ENCODE peak calls at places on chromosome 11, in six cellular contexts. B is GM12864, D is BJ, G is AG04449, S is fibroblast of lung, O is Karpas-422. L is an unnamed sample.

GRCh38 chr11:120707663-120708062 is 196.1 kb downstream of the GRIK4 start:
- DNase-seq in B (no peak), D (no peak), G (no peak), S (no peak), O (no peak), L (no peak)

GRCh38 chr11:95337175-95337957 is 106.4 kb upstream of the SESN3 start:
- DNase-seq in B (peak), D (no peak), G (no peak), S (peak), O (no peak), L (peak)

GRCh38 chr11:102981324-102981910 is 25.9 kb upstream of the MMP13 start:
- DNase-seq in B (no peak), D (no peak), G (no peak), S (peak), O (no peak), L (no peak)

GRCh38 chr11:100719809-100720221 is 32.7 kb downstream of the ARHGAP42 start:
- DNase-seq in B (no peak), D (peak), G (peak), S (peak), O (no peak), L (peak)

GRCh38 chr11:73358071-73358470 is 18.1 kb upstream of the RELT start:
- DNase-seq in B (no peak), D (no peak), G (no peak), S (peak), O (no peak), L (no peak)

GRCh38 chr11:87967459-87967858 is 207.8 kb downstream of the RAB38 start:
- DNase-seq in B (no peak), D (no peak), G (no peak), S (no peak), O (no peak), L (no peak)

GRCh38 chr11:122852071-122852831 is 14.0 kb downstream of the CRTAM start:
- DNase-seq in B (no peak), D (no peak), G (no peak), S (peak), O (peak), L (no peak)

GRCh38 chr11:12677131-12677530 is 2.9 kb downstream of the TEAD1 start:
- DNase-seq in B (no peak), D (no peak), G (no peak), S (peak), O (no peak), L (no peak)

GRCh38 chr11:14643697-14644395 is at the start of gene PDE3B:
- DNase-seq in B (no peak), D (no peak), G (no peak), S (peak), O (no peak), L (no peak)

GRCh38 chr11:95764267-95764898 is 25.2 kb downstream of the FAM76B start:
- DNase-seq in B (no peak), D (no peak), G (no peak), S (peak), O (peak), L (peak)

GRCh38 chr11:86247608-86248007 is 3.1 kb downstream of the EED start:
- DNase-seq in B (no peak), D (no peak), G (no peak), S (no peak), O (peak), L (no peak)

GRCh38 chr11:2877474-2877873 is 8.1 kb downstream of the CDKN1C start:
- DNase-seq in B (no peak), D (no peak), G (no peak), S (no peak), O (no peak), L (no peak)

GRCh38 chr11:35792846-35793192 is 130.2 kb downstream of the TRIM44 start:
- DNase-seq in B (no peak), D (no peak), G (no peak), S (no peak), O (no peak), L (no peak)

GRCh38 chr11:84524422-84525051 is 1102.6 kb downstream of the DLG2 start:
- DNase-seq in B (no peak), D (no peak), G (no peak), S (peak), O (peak), L (no peak)

GRCh38 chr11:1237851-1238250 is 15.0 kb downstream of the MUC5B start:
- DNase-seq in B (no peak), D (no peak), G (no peak), S (no peak), O (no peak), L (no peak)

GRCh38 chr11:26331911-26332571 is at the start of gene ANO3:
- DNase-seq in B (no peak), D (peak), G (peak), S (peak), O (no peak), L (peak)

GRCh38 chr11:18394928-18395734 is 768 bp downstream of the LDHA start:
- DNase-seq in B (no peak), D (no peak), G (no peak), S (peak), O (peak), L (no peak)

GRCh38 chr11:5274340-5274739 is 4.6 kb upstream of the HBE1 start:
- DNase-seq in B (no peak), D (no peak), G (no peak), S (peak), O (no peak), L (no peak)

GRCh38 chr11:35227551-35228341 is 88.8 kb downstream of the CD44 start:
- DNase-seq in B (no peak), D (no peak), G (no peak), S (no peak), O (no peak), L (no peak)

GRCh38 chr11:57675176-57675941 is 7.4 kb downstream of the ZDHHC5 start:
- DNase-seq in B (no peak), D (no peak), G (no peak), S (no peak), O (no peak), L (no peak)

GRCh38 chr11:76629853-76630599 is 40.5 kb downstream of the LRRC32 start:
- DNase-seq in B (no peak), D (no peak), G (no peak), S (no peak), O (peak), L (no peak)

GRCh38 chr11:70072471-70073187 is 5.5 kb upstream of the ANO1 start:
- DNase-seq in B (no peak), D (no peak), G (no peak), S (no peak), O (no peak), L (no peak)

GRCh38 chr11:109612481-109612880 is 190.5 kb downstream of the C11orf87 start:
- DNase-seq in B (no peak), D (no peak), G (no peak), S (no peak), O (no peak), L (no peak)

GRCh38 chr11:99117603-99118002 is 96.9 kb downstream of the CNTN5 start:
- DNase-seq in B (no peak), D (no peak), G (no peak), S (no peak), O (no peak), L (no peak)

GRCh38 chr11:59193741-59194140 is 19.0 kb downstream of the MPEG1 start:
- DNase-seq in B (no peak), D (no peak), G (no peak), S (no peak), O (no peak), L (no peak)

GRCh38 chr11:116606060-116606459 is 166.7 kb downstream of the BUD13 start:
- DNase-seq in B (no peak), D (no peak), G (no peak), S (no peak), O (no peak), L (no peak)

GRCh38 chr11:73274722-73275380 is 2.7 kb downstream of the P2RY6 start:
- DNase-seq in B (no peak), D (no peak), G (no peak), S (no peak), O (no peak), L (no peak)

GRCh38 chr11:122202951-122203456 is 87.0 kb upstream of the BLID start:
- DNase-seq in B (no peak), D (no peak), G (no peak), S (peak), O (peak), L (no peak)

GRCh38 chr11:61793084-61793828 is 545 bp downstream of the FEN1 start:
- DNase-seq in B (no peak), D (no peak), G (no peak), S (peak), O (no peak), L (no peak)

GRCh38 chr11:71248656-71249055 is 3.7 kb downstream of the SHANK2 start:
- DNase-seq in B (no peak), D (no peak), G (no peak), S (no peak), O (no peak), L (no peak)
- H3K4me3 ChIP-seq in B (no peak), D (no peak), G (no peak), S (no peak), O (no peak), L (no peak)

GRCh38 chr11:128717581-128717980 is 23.7 kb downstream of the FLI1 start:
- DNase-seq in B (no peak), D (no peak), G (no peak), S (no peak), O (no peak), L (no peak)
- H3K4me3 ChIP-seq in B (no peak), D (no peak), G (no peak), S (no peak), O (no peak), L (no peak)

DNA sequence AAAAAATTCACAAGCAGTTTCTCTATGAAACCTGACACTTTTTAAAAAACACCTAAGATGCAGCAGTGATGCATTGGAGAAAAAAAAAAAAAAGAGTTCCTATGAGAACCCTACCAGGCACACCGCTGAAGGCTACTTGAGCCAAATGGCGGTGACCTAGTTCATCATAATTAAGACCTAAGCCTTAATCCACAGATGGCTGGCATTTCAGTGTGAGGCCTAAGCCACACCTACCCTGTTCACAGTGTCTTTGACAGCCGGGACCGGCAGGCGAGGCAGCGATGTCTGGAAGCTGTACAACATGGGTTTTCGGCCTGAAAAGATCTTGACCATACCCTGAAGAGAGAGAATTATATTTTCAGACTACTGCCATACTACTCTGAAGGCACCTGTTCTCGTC is 38.0 kb downstream of the CPT1A start:
- DNase-seq in B (no peak), D (no peak), G (no peak), S (no peak), O (no peak), L (peak)
- H3K4me3 ChIP-seq in B (no peak), D (no peak), G (no peak), S (no peak), O (no peak), L (no peak)

DNA sequence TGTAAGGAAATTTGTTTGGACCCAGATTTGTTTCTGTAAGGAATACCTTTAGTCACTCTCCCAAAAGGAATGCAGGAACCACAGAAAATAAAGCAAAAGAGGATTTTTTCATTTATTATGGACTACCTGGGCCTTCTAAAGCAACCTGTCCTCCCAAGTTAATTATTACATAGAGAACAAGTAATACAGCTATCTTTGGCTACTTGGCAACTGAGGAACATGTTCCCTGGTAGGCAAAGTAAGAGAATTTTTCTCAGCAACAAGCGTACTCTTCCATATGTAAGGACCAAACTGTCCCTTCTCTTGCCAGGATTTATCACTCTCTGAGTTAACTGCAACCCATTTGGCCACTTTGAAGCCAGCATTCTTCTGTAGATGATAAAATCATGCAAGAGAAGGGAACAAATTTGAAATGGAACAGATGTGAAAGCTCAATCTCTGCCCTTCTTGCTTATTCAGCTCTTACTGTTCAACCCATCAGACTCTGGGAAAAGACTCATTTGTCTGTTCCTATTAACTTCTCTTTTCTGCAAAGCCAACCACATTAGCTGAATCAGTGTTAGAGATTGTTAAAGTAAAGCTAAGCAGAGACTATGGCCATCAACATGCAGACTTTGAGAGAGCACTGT is 190.2 kb downstream of the SWAP70 start:
- DNase-seq in B (no peak), D (no peak), G (no peak), S (no peak), O (no peak), L (no peak)
- H3K4me3 ChIP-seq in B (no peak), D (no peak), G (no peak), S (no peak), O (no peak), L (no peak)

DNA sequence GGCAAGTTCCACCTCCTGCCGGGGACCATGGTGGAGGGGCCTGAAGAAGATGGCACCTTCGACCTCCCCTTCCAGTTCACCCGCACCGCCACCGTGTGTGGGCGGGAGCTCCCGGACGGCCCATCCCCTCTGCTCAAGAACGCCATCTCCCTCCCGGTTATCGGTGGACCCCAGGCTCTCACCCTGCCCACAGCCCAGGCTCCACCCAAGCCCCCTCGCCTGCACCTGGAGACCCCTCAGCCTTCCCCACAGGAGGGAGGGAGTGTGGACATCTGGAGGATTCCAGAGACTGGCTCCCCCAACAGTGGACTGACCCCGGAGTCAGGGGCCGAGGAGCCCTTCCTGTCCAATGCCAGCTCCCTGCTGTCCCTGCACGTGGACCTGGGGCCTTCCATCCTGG is 6.4 kb downstream of the CDC42EP2 start:
- DNase-seq in B (no peak), D (no peak), G (no peak), S (no peak), O (no peak), L (no peak)
- H3K4me3 ChIP-seq in B (no peak), D (no peak), G (no peak), S (no peak), O (no peak), L (no peak)

DNA sequence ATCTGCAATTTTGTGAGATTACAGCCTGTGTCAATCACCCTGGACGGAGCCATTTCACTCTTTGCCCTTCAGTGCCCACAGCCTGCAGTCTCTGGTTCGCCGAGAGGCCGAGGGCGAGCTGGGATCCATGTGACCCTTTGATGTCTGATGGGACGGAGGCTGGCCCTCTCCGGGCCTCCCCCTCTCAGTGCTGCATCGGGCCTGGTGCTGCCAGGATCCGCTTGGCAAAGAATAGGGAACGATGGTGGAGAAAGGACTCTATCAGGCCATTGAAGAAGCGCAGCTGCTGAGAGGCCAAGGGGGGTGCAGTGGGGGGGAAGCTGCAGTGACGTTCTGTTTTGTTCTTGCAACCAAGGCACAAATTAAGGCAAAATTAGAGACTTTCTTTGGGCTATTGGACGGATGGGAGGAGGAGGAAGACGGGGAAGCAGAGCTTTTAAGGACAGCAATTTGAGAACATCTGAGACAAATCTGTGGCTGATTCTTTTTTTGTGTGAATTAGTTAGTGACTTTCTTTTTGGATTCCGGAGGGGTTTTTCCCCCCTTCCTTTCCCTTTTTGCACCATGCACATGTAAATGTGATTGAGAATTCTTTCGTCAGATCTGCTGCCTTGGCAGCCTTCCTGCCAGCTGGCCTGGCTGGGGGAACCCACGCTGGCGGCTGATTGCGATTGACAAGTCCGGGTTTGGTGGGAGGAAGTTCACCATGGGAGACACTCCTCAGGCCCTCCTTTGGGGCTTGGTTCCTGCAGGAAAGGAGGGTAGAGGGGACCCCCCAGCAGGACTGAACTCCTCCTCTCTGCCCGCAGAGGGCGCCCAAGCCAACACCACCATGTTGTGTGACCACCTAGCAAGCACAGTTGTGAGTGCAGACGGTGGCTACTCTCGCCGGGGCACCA is 214.5 kb downstream of the NTM start:
- DNase-seq in B (no peak), D (no peak), G (no peak), S (no peak), O (peak), L (no peak)
- H3K4me3 ChIP-seq in B (no peak), D (no peak), G (no peak), S (no peak), O (no peak), L (no peak)

L was measured in retinal pigment epithelial cell.